ENCODE peak calls at places on chromosome 14, in eight cellular contexts. S is heart right ventricle, N is lower lobe of right lung, G is stomach, A is psoas muscle, E is uterus, W is hepatocyte, Z is adrenal gland. F is an unnamed sample. For H3K4me1, the result is how much of the 10 kb centered on the place peaks cover.

GRCh38 chr14:99667821-99668220 is 16.3 kb upstream of the CYP46A1 start:
- DNase-seq in S (no peak), N (no peak), G (no peak), E (no peak), W (no peak), Z (no peak), A (no peak), F (no peak)

GRCh38 chr14:33679025-33679424 is 271.8 kb downstream of the EGLN3 start:
- DNase-seq in W (no peak), N (no peak), A (no peak), Z (no peak), E (no peak), G (no peak), S (no peak), F (no peak)

GRCh38 chr14:65002586-65003210 is 16.0 kb downstream of the FNTB start:
- DNase-seq in W (no peak), N (no peak), Z (no peak), S (no peak), E (no peak), A (no peak), G (no peak), F (no peak)

GRCh38 chr14:76812093-76812421 is 625 bp downstream of the ANGEL1 start:
- DNase-seq in E (no peak), Z (no peak), A (no peak), S (no peak), G (no peak), N (no peak), W (no peak), F (no peak)

GRCh38 chr14:101112351-101113107 is 209.0 kb upstream of the RTL1 start:
- DNase-seq in S (no peak), E (no peak), W (no peak), G (peak), A (peak), N (no peak), Z (peak), F (no peak)

GRCh38 chr14:94761348-94761998 is 8.4 kb downstream of the GSC start:
- DNase-seq in Z (no peak), E (no peak), S (no peak), N (no peak), A (peak), G (no peak), W (no peak), F (peak)

GRCh38 chr14:50954811-50955372 is 10.6 kb upstream of the PYGL start:
- DNase-seq in Z (no peak), S (no peak), N (no peak), A (no peak), E (no peak), W (peak), G (no peak), F (no peak)

GRCh38 chr14:105986896-105987284 is 460.5 kb downstream of the TMEM121 start:
- DNase-seq in A (no peak), G (no peak), E (no peak), N (no peak), Z (no peak), W (no peak), S (no peak), F (no peak)

GRCh38 chr14:90060312-90060964 is 1.4 kb upstream of the KCNK13 start:
- DNase-seq in N (peak), Z (peak), A (peak), E (no peak), S (peak), W (peak), G (peak), F (peak)

GRCh38 chr14:104144453-104144790 is 6.0 kb downstream of the KIF26A start:
- DNase-seq in N (no peak), W (no peak), Z (no peak), G (no peak), A (no peak), S (no peak), E (no peak), F (no peak)
- H3K4me1 ChIP-seq in N (under half), W (under half), Z (under half), G (under half), A (under half), S (under half), E (under half), F (under half)

GRCh38 chr14:61453103-61453767 is 131.9 kb downstream of the PRKCH start:
- DNase-seq in Z (no peak), A (no peak), N (no peak), G (no peak), S (no peak), W (no peak), E (no peak), F (no peak)
- H3K4me1 ChIP-seq in Z (under half), A (under half), N (under half), G (under half), S (under half), W (under half), E (under half), F (under half)

DNA sequence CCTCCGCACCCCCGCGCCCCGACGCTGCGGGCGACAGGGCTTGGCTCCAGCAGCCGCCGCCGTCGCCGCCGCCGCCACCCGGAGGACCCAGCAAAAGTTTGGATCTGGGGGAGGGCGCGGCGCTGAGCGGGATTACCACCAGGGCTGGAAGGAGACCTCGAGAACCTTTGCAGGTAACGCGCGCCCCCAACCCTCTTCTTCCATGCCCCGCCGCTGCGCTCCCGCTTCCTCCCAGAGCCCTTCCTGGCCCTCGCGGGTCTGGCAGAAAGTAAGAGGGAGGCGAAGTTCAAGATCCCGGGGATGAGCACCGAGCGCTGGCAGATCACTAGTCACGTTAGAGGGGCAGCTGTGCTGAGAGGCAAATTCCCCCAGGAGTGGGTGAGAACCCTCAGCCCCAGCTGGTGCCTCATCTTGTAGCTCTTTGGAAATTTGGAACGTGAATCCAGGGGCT is 3.9 kb downstream of the FLRT2 start:
- DNase-seq in W (peak), G (no peak), E (peak), S (no peak), A (peak), Z (no peak), N (peak), F (peak)
- H3K4me1 ChIP-seq in W (under half), G (half or more), E (under half), S (under half), A (under half), Z (under half), N (under half), F (under half)

GRCh38 chr14:22152161-22152870 is 436.7 kb downstream of the DAD1 start:
- DNase-seq in S (no peak), G (no peak), Z (no peak), N (no peak), W (no peak), E (no peak), A (no peak), F (no peak)
- H3K4me1 ChIP-seq in S (under half), G (under half), Z (under half), N (under half), W (under half), E (under half), A (under half), F (under half)

GRCh38 chr14:104984056-104984894 is 1.3 kb upstream of the CLBA1 start:
- DNase-seq in Z (no peak), S (no peak), E (no peak), A (no peak), W (peak), G (no peak), N (peak), F (no peak)

GRCh38 chr14:104981699-104982541 is 3.7 kb upstream of the CLBA1 start:
- DNase-seq in N (peak), Z (no peak), S (no peak), E (no peak), G (no peak), W (peak), A (no peak), F (no peak)

GRCh38 chr14:104982548-104983230 is 2.9 kb upstream of the CLBA1 start:
- DNase-seq in W (peak), A (no peak), N (peak), G (no peak), E (no peak), Z (no peak), S (no peak), F (no peak)

GRCh38 chr14:104980601-104981531 is 2.7 kb upstream of the AHNAK2 start:
- DNase-seq in W (peak), N (peak), S (no peak), G (no peak), A (no peak), E (no peak), Z (no peak), F (no peak)

GRCh38 chr14:104983231-104983721 is 2.3 kb upstream of the CLBA1 start:
- DNase-seq in N (peak), A (no peak), S (no peak), W (peak), Z (no peak), G (no peak), E (no peak), F (no peak)
- H3K4me1 ChIP-seq in N (under half), A (under half), S (under half), W (under half), Z (under half), G (under half), E (under half), F (under half)

GRCh38 chr14:91152499-91152898 is 38.6 kb downstream of the DGLUCY start:
- DNase-seq in E (no peak), N (no peak), A (no peak), Z (no peak), W (no peak), S (no peak), G (no peak), F (no peak)

GRCh38 chr14:91158091-91158790 is 44.4 kb downstream of the DGLUCY start:
- DNase-seq in Z (no peak), E (no peak), S (peak), A (peak), W (no peak), N (peak), G (peak), F (peak)

GRCh38 chr14:91153360-91153759 is 39.5 kb downstream of the DGLUCY start:
- DNase-seq in G (no peak), W (no peak), N (no peak), Z (no peak), A (no peak), S (no peak), E (no peak), F (no peak)

GRCh38 chr14:91155626-91156089 is 41.8 kb downstream of the DGLUCY start:
- DNase-seq in G (no peak), E (no peak), Z (no peak), S (no peak), A (no peak), W (no peak), N (no peak), F (no peak)

GRCh38 chr14:91154851-91155625 is 41.2 kb downstream of the DGLUCY start:
- DNase-seq in N (no peak), S (no peak), A (no peak), Z (peak), W (peak), G (peak), E (peak), F (peak)
- H3K4me1 ChIP-seq in N (under half), S (under half), A (under half), Z (under half), W (under half), G (under half), E (under half), F (under half)

F was measured in thyroid gland.